ENCODE peak calls at places on chromosomes 6 and 20, in six cellular contexts. K, L, J, B, G and A are unnamed samples.

GRCh38 chr6:170038717-170039116 is 252.2 kb downstream of the DLL1 start:
- DNase-seq in K (no peak), L (no peak), J (no peak), B (no peak), G (no peak), A (no peak)

GRCh38 chr6:168615837-168616236 is 174.9 kb downstream of the SMOC2 start:
- DNase-seq in K (no peak), L (no peak), J (no peak), B (no peak), G (no peak), A (no peak)

GRCh38 chr20:38084425-38084951 is 50.9 kb downstream of the RPRD1B start:
- DNase-seq in K (no peak), L (no peak), J (no peak), B (peak), G (peak), A (no peak)

GRCh38 chr6:117414770-117415169 is 11.0 kb downstream of the ROS1 start:
- DNase-seq in K (no peak), L (peak), J (no peak), B (peak), G (no peak), A (no peak)

GRCh38 chr20:49924247-49924646 is 8.9 kb upstream of the SPATA2 start:
- DNase-seq in K (no peak), L (no peak), J (no peak), B (no peak), G (no peak), A (no peak)

GRCh38 chr20:5073154-5074049 is 46.4 kb downstream of the PCNA start:
- DNase-seq in K (peak), L (peak), J (peak), B (peak), G (no peak), A (no peak)

GRCh38 chr20:31869942-31870702 is at the start of the genes DUSP15 and TTLL9:
- DNase-seq in K (no peak), L (peak), J (peak), B (no peak), G (no peak), A (peak)

GRCh38 chr6:41200901-41201783 is at the start of gene TREML2:
- DNase-seq in K (no peak), L (no peak), J (no peak), B (no peak), G (no peak), A (no peak)

GRCh38 chr6:14571728-14572127 is 454.2 kb downstream of the CD83 start:
- DNase-seq in K (no peak), L (no peak), J (no peak), B (no peak), G (no peak), A (no peak)

GRCh38 chr6:107154131-107154906 is 39.0 kb upstream of the BEND3 start:
- DNase-seq in K (no peak), L (peak), J (no peak), B (no peak), G (no peak), A (no peak)

GRCh38 chr20:13822459-13822858 is 37.6 kb downstream of the NDUFAF5 start:
- DNase-seq in K (no peak), L (peak), J (no peak), B (no peak), G (no peak), A (no peak)

GRCh38 chr6:81859884-81860283 is 107.4 kb upstream of the TENT5A start:
- DNase-seq in K (peak), L (no peak), J (no peak), B (no peak), G (no peak), A (no peak)

GRCh38 chr6:157741889-157742615 is 81.0 kb upstream of the SNX9 start:
- DNase-seq in K (no peak), L (no peak), J (no peak), B (no peak), G (no peak), A (no peak)

GRCh38 chr6:156808287-156808686 is 31.1 kb downstream of the ARID1B start:
- DNase-seq in K (no peak), L (peak), J (peak), B (no peak), G (no peak), A (no peak)

GRCh38 chr20:44659931-44660330 is 8.4 kb upstream of the ADA start:
- DNase-seq in K (no peak), L (no peak), J (no peak), B (no peak), G (no peak), A (no peak)

GRCh38 chr6:166942393-166943168 is 13.8 kb downstream of the RNASET2 start:
- DNase-seq in K (no peak), L (no peak), J (no peak), B (no peak), G (no peak), A (no peak)

GRCh38 chr6:161242113-161242512 is 31.7 kb downstream of the AGPAT4 start:
- DNase-seq in K (no peak), L (no peak), J (no peak), B (no peak), G (no peak), A (no peak)

GRCh38 chr6:64415936-64416335 is 780.3 kb downstream of the PHF3 start:
- DNase-seq in K (no peak), L (no peak), J (no peak), B (no peak), G (no peak), A (no peak)

GRCh38 chr20:3560578-3560977 is 89.8 kb downstream of the ATRN start:
- DNase-seq in K (no peak), L (no peak), J (no peak), B (no peak), G (no peak), A (no peak)

GRCh38 chr6:31498748-31499147 is 803 bp downstream of the MICB start:
- DNase-seq in K (no peak), L (peak), J (no peak), B (no peak), G (no peak), A (no peak)

GRCh38 chr6:35522660-35523658 is 10.3 kb upstream of the TULP1 start:
- DNase-seq in K (peak), L (peak), J (peak), B (no peak), G (no peak), A (peak)

GRCh38 chr6:112796712-112797111 is 449.6 kb downstream of the RFPL4B start:
- DNase-seq in K (no peak), L (no peak), J (no peak), B (no peak), G (no peak), A (no peak)

DNA sequence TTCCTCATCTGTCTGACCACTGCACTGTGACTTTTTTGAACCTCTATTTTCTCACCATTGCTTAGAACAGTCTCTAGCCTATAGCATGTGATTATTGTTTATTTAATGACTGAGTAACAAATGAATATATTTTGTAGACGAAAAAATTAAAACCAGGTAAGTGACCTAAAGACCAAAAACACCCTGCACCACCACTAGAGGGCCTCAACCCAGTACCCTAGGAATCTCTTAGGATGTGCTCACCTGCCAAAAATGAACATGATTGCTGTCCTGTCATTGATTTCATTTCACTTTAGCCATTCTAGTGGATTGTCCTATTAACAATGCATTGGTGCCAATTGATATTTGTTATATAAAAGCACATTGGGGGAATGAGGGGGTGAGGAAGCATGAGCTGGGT is 199.1 kb downstream of the COL9A1 start:
- DNase-seq in K (no peak), L (peak), J (no peak), B (no peak), G (no peak), A (peak)
- TF ChIP-seq CTCF in K (no peak), L (peak), J (no peak), B (peak), G (peak), A (peak)

GRCh38 chr6:6684365-6684833 is 95.9 kb downstream of the LY86 start:
- DNase-seq in K (no peak), L (no peak), J (no peak), B (no peak), G (no peak), A (no peak)
- H3K4me3 ChIP-seq in K (no peak), L (no peak), J (no peak), B (no peak), G (no peak), A (no peak)

GRCh38 chr20:59222239-59222981 is 58.8 kb downstream of the ZNF831 start:
- DNase-seq in K (no peak), L (peak), J (peak), B (no peak), G (peak), A (peak)

GRCh38 chr20:59221881-59222238 is 58.2 kb downstream of the ZNF831 start:
- DNase-seq in K (no peak), L (no peak), J (no peak), B (no peak), G (no peak), A (no peak)

GRCh38 chr20:59223750-59224149 is 60.1 kb downstream of the ZNF831 start:
- DNase-seq in K (no peak), L (no peak), J (no peak), B (no peak), G (no peak), A (no peak)

GRCh38 chr20:59221049-59221748 is 57.6 kb downstream of the ZNF831 start:
- DNase-seq in K (no peak), L (peak), J (no peak), B (no peak), G (no peak), A (no peak)

GRCh38 chr20:59222982-59223610 is 59.5 kb downstream of the ZNF831 start:
- DNase-seq in K (no peak), L (peak), J (peak), B (no peak), G (no peak), A (peak)
- TF ChIP-seq CTCF in K (no peak), L (peak), J (no peak), B (no peak), G (no peak), A (peak)

GRCh38 chr6:65633516-65633915 is 73.5 kb downstream of the EYS start:
- DNase-seq in K (no peak), L (no peak), J (no peak), B (no peak), G (no peak), A (no peak)

GRCh38 chr6:65627015-65627414 is 80.0 kb downstream of the EYS start:
- DNase-seq in K (no peak), L (no peak), J (no peak), B (no peak), G (no peak), A (no peak)

GRCh38 chr6:65637289-65638046 is 69.6 kb downstream of the EYS start:
- DNase-seq in K (no peak), L (no peak), J (no peak), B (no peak), G (no peak), A (no peak)

GRCh38 chr6:65631711-65632110 is 75.3 kb downstream of the EYS start:
- DNase-seq in K (no peak), L (no peak), J (no peak), B (no peak), G (no peak), A (no peak)
- H3K4me3 ChIP-seq in K (no peak), L (no peak), J (no peak), B (no peak), G (no peak), A (no peak)

GRCh38 chr20:46823271-46823747 is 71.3 kb upstream of the EYA2 start:
- DNase-seq in K (no peak), L (no peak), J (no peak), B (no peak), G (no peak), A (no peak)

GRCh38 chr20:46816097-46816496 is 78.5 kb upstream of the EYA2 start:
- DNase-seq in K (no peak), L (no peak), J (no peak), B (no peak), G (no peak), A (no peak)

GRCh38 chr20:46816916-46817638 is 77.6 kb upstream of the EYA2 start:
- DNase-seq in K (no peak), L (no peak), J (no peak), B (no peak), G (no peak), A (no peak)

GRCh38 chr20:46823753-46824152 is 70.9 kb upstream of the EYA2 start:
- DNase-seq in K (no peak), L (no peak), J (no peak), B (no peak), G (no peak), A (no peak)

GRCh38 chr20:46820682-46821081 is 74.0 kb upstream of the EYA2 start:
- DNase-seq in K (no peak), L (no peak), J (no peak), B (no peak), G (no peak), A (no peak)
- TF ChIP-seq CTCF in K (no peak), L (no peak), J (no peak), B (no peak), G (no peak), A (peak)

DNA sequence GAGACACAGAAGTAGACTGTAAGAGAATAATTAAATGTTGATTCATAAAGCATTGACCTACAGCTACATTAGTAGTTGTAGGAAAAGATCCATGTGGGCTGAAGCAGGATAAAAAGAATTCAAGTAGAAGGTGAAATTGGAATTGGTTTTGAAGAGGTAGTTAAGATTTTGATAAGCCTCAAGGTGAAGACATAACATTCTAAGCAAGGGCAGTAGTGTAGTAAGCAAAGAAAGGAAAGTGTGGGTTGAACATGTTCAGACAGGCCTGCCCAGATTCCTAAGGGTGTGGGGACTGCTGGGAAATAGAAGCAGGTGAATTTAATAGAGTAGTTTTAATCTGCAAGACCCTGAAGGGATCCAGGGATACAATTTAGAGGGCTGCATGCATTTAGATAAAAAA is 19.0 kb downstream of the TAB2 start:
- DNase-seq in K (no peak), L (no peak), J (no peak), B (no peak), G (no peak), A (peak)
- H3K4me3 ChIP-seq in K (no peak), L (no peak), J (no peak), B (no peak), G (no peak), A (no peak)

GRCh38 chr6:21883929-21884328 is 290.4 kb downstream of the SOX4 start:
- DNase-seq in K (no peak), L (no peak), J (no peak), B (peak), G (no peak), A (no peak)

GRCh38 chr6:21885532-21886089 is 292.1 kb downstream of the SOX4 start:
- DNase-seq in K (peak), L (no peak), J (peak), B (no peak), G (peak), A (peak)

GRCh38 chr6:21883528-21883927 is 290.0 kb downstream of the SOX4 start:
- DNase-seq in K (no peak), L (no peak), J (no peak), B (no peak), G (no peak), A (no peak)

GRCh38 chr6:21886601-21887091 is 293.1 kb downstream of the SOX4 start:
- DNase-seq in K (no peak), L (no peak), J (no peak), B (no peak), G (no peak), A (no peak)

GRCh38 chr6:21885101-21885500 is 291.6 kb downstream of the SOX4 start:
- DNase-seq in K (no peak), L (no peak), J (no peak), B (no peak), G (no peak), A (no peak)
- TF ChIP-seq CTCF in K (no peak), L (no peak), J (no peak), B (no peak), G (no peak), A (no peak)

DNA sequence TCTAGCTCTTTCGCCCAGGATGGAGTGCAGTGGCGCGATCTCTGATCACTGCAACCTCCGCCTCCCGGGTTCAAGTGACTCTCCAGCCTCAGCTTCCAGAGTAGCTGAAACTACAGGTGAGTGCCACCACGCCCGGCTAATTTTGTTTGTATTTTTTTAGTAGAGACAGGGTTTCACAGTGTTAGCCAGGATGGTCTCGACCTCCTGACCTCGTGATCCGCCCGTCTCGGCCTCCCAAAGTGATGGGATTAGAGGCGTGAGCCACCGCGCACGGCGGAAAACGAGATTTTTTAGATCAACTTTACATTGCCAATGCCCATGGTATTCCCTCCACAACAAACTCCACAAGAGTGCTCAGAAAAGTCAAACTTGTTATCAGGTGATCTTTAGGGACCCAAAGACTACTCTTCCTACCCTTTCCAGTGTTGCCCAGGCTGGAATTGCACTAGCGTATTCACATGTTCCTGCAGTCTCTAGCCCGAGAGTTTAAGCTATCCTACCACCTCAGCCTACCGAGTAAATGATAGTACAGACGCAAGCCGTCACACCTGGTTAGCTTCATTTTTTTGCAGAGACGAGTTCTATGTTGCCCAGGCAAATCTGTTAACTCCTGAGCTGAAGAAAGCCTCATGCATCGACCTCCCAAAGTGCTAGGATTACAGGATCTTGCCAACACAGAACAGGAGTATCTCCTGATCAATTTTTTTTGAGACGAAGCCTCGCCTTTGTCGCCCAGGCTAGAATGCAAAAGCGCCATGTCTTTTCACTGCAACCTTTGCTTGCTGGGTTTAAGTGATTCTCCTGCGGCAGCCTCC is 128.2 kb downstream of the HFE start:
- DNase-seq in K (no peak), L (peak), J (no peak), B (no peak), G (no peak), A (no peak)
- H3K4me3 ChIP-seq in K (peak), L (peak), J (peak), B (peak), G (peak), A (no peak)

GRCh38 chr6:74574794-74575193 is 631.1 kb downstream of the COL12A1 start:
- DNase-seq in K (no peak), L (peak), J (no peak), B (no peak), G (no peak), A (no peak)
- TF ChIP-seq CTCF in K (no peak), L (peak), J (peak), B (peak), G (peak), A (peak)